ENCODE peak calls at places on chromosomes 13 and 19, in five cellular contexts. S is trophoblast cell; A is GM04503; P is amygdala; R is stimulated activated CD8-positive, alpha-beta memory T cell treated with anti-CD3 and anti-CD28 coated beads, Interleukin-7, amount 100 ng/mL, for 24 hours. D is an unnamed sample.

GRCh38 chr13:30805603-30806011 is 70.3 kb downstream of the ALOX5AP start:
- DNase-seq in S (peak), A (no peak), P (peak), R (no peak), D (no peak)

GRCh38 chr19:5458420-5458819 is 3.2 kb downstream of the ZNRF4 start:
- DNase-seq in S (no peak), A (no peak), P (no peak), R (no peak), D (no peak)

GRCh38 chr19:2481466-2481865 is 5.5 kb downstream of the GADD45B start:
- DNase-seq in S (no peak), A (no peak), P (no peak), R (no peak), D (no peak)

GRCh38 chr19:10553943-10554381 is 10.3 kb downstream of the ATG4D start:
- DNase-seq in S (no peak), A (no peak), P (no peak), R (no peak), D (no peak)

GRCh38 chr19:18453269-18454024 is 15.5 kb upstream of the ISYNA1 start:
- DNase-seq in S (no peak), A (peak), P (no peak), R (no peak), D (no peak)

GRCh38 chr13:72983085-72983768 is 75.6 kb upstream of the KLF5 start:
- DNase-seq in S (peak), A (peak), P (no peak), R (no peak), D (no peak)

GRCh38 chr13:99980201-99981114 is 1.1 kb upstream of the ZIC2 start:
- DNase-seq in S (peak), A (no peak), P (peak), R (no peak), D (no peak)

GRCh38 chr13:112065867-112066623 is 904 bp upstream of the SOX1 start:
- DNase-seq in S (no peak), A (no peak), P (no peak), R (no peak), D (no peak)

GRCh38 chr19:29872224-29872731 is 60.5 kb downstream of the CCNE1 start:
- DNase-seq in S (peak), A (no peak), P (no peak), R (no peak), D (no peak)

GRCh38 chr13:84574851-84575250 is 692.6 kb upstream of the SLITRK1 start:
- DNase-seq in S (no peak), A (no peak), P (no peak), R (no peak), D (no peak)

D was measured in HS-5.